ENCODE peak calls at places on chromosome 11, in five cellular contexts. A is activated naive CD4-positive, alpha-beta T cell treated with anti-CD3 and anti-CD28 coated beads for 36 hours; Q is GM04504; Z is glutamatergic neuron; N is T follicular helper cell. C is an unnamed sample.

GRCh38 chr11:2538951-2539735 is 94.3 kb downstream of the KCNQ1 start:
- DNase-seq in A (no peak), Q (no peak), Z (peak; percentile 11), N (no peak), C (no peak)

GRCh38 chr11:82675838-82676237 is 57.8 kb downstream of the FAM181B start:
- DNase-seq in A (no peak), Q (no peak), Z (no peak), N (no peak), C (no peak)

GRCh38 chr11:125287467-125288232 is 123.1 kb downstream of the PKNOX2 start:
- DNase-seq in A (no peak), Q (no peak), Z (no peak), N (no peak), C (no peak)

GRCh38 chr11:118156531-118157185 is 4.0 kb upstream of the SCN4B start:
- DNase-seq in A (peak; percentile 39), Q (no peak), Z (no peak), N (no peak), C (no peak)

GRCh38 chr11:76577199-76577920 is 93.2 kb downstream of the LRRC32 start:
- DNase-seq in A (no peak), Q (no peak), Z (no peak), N (no peak), C (peak; percentile 57)

GRCh38 chr11:61515686-61516085 is 7.1 kb downstream of the LRRC10B start:
- DNase-seq in A (no peak), Q (no peak), Z (no peak), N (no peak), C (no peak)

GRCh38 chr11:22659783-22660182 is 6.6 kb upstream of the GAS2 start:
- DNase-seq in A (no peak), Q (no peak), Z (no peak), N (no peak), C (no peak)

GRCh38 chr11:108115495-108116140 is 5.7 kb upstream of the ACAT1 start:
- DNase-seq in A (no peak), Q (peak; percentile 81), Z (no peak), N (no peak), C (no peak)